ENCODE peak calls at places on chromosome 12, in five cellular contexts. S is body of pancreas, Q is sigmoid colon, D is A549, Z is transverse colon. K is an unnamed sample.

GRCh38 chr12:52037248-52037861 is 13.9 kb upstream of the NR4A1 start:
- DNase-seq in S (peak), Q (peak), D (no peak), Z (peak), K (no peak)

GRCh38 chr12:124238886-124239285 is 56.0 kb upstream of the RFLNA start:
- DNase-seq in S (no peak), Q (no peak), D (no peak), Z (peak), K (no peak)

GRCh38 chr12:9699898-9700605 is 30.5 kb downstream of the CLEC2D start:
- DNase-seq in S (no peak), Q (no peak), D (no peak), Z (no peak), K (no peak)

GRCh38 chr12:97046901-97047300 is 139.8 kb downstream of the NEDD1 start:
- DNase-seq in S (no peak), Q (no peak), D (no peak), Z (no peak), K (no peak)

GRCh38 chr12:2344476-2344875 is 291.7 kb downstream of the CACNA1C start:
- DNase-seq in S (no peak), Q (no peak), D (no peak), Z (no peak), K (no peak)

GRCh38 chr12:121789233-121789781 is 4.2 kb downstream of the RHOF start:
- DNase-seq in S (no peak), Q (no peak), D (no peak), Z (peak), K (peak)

GRCh38 chr12:127455347-127456265 is 811.4 kb upstream of the TMEM132C start:
- DNase-seq in S (no peak), Q (no peak), D (no peak), Z (no peak), K (no peak)

GRCh38 chr12:49974231-49974675 is 1.5 kb downstream of the AQP6 start:
- DNase-seq in S (peak), Q (peak), D (no peak), Z (peak), K (peak)

GRCh38 chr12:25759752-25760151 is 198.7 kb upstream of the RASSF8 start:
- DNase-seq in S (no peak), Q (no peak), D (no peak), Z (no peak), K (no peak)

GRCh38 chr12:31651893-31652521 is 7.5 kb upstream of the ETFBKMT start:
- DNase-seq in S (no peak), Q (no peak), D (no peak), Z (no peak), K (no peak)

GRCh38 chr12:51004504-51004903 is 21.7 kb downstream of the SLC11A2 start:
- DNase-seq in S (no peak), Q (no peak), D (no peak), Z (no peak), K (no peak)

GRCh38 chr12:21502164-21502496 is 541 bp downstream of the GOLT1B start:
- DNase-seq in S (peak), Q (peak), D (peak), Z (peak), K (peak)

GRCh38 chr12:50505945-50506344 is 1.2 kb downstream of the DIP2B start:
- DNase-seq in S (peak), Q (no peak), D (no peak), Z (peak), K (peak)

GRCh38 chr12:78096909-78097597 is 266.4 kb downstream of the NAV3 start:
- DNase-seq in S (no peak), Q (no peak), D (no peak), Z (no peak), K (no peak)

DNA sequence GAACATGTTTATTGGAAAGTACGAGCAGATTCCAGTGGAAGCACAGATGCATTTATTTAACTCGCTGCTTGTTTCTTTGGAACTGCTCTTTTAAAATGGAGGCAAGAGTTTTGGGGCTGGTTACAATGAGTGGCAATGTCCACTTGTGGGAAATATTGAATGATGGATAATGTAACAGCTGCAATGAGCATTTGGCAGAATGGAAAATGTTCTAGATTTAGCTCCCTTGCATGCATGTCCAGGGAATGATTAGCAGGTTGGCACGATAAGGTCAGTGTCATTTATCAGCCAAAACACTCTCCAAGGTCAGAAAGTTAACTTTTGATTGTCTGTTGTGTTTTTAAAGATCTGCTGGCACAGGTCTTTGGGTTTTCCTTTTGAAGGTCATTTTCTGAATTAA is 163.1 kb downstream of the ATP23 start:
- DNase-seq in S (no peak), Q (no peak), D (no peak), Z (no peak), K (no peak)
- TF ChIP-seq CTCF in S (no peak), Q (no peak), D (no peak), Z (no peak), K (no peak)

GRCh38 chr12:56389215-56389850 is 26.7 kb upstream of the APOF start:
- DNase-seq in S (no peak), Q (no peak), D (no peak), Z (no peak), K (no peak)

GRCh38 chr12:56382611-56383010 is 20.0 kb upstream of the APOF start:
- DNase-seq in S (no peak), Q (no peak), D (no peak), Z (no peak), K (no peak)

GRCh38 chr12:56391721-56392120 is 29.1 kb upstream of the APOF start:
- DNase-seq in S (no peak), Q (no peak), D (no peak), Z (no peak), K (no peak)

GRCh38 chr12:56387152-56387551 is 24.5 kb upstream of the APOF start:
- DNase-seq in S (no peak), Q (no peak), D (no peak), Z (no peak), K (peak)

DNA sequence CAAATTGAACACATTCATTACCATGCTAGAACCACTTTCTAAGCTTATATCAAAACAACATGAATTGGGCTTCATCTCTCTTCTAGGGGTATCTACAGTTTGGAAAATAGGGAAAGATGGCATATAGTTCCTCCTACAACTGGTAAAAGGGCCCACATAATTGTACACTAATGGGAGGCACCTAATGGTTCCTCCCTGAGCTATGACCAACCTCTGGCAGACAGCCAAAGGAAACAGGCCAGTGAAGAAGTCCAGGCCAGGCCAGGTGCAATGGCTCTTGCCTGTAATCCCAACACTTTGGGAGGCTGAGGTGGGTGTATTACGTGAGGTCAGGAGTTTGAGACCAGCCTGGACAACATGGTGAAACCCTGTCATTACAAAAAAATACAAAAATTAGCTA is 23.2 kb upstream of the APOF start:
- DNase-seq in S (peak), Q (no peak), D (no peak), Z (no peak), K (no peak)
- H3K4me3 ChIP-seq in S (no peak), Q (no peak), D (no peak), Z (no peak), K (no peak)

GRCh38 chr12:122864894-122865253 is 29.6 kb downstream of the HIP1R start:
- DNase-seq in S (no peak), Q (no peak), D (no peak), Z (no peak), K (no peak)
- TF ChIP-seq POLR2A in S (no peak), Q (no peak), D (no peak), Z (no peak), K (no peak)

GRCh38 chr12:111135293-111135832 is 215.0 kb upstream of the MYL2 start:
- DNase-seq in S (no peak), Q (no peak), D (no peak), Z (no peak), K (no peak)

GRCh38 chr12:111141205-111141604 is 220.8 kb upstream of the MYL2 start:
- DNase-seq in S (no peak), Q (no peak), D (no peak), Z (no peak), K (no peak)

GRCh38 chr12:111143216-111143756 is 222.9 kb upstream of the MYL2 start:
- DNase-seq in S (no peak), Q (no peak), D (no peak), Z (no peak), K (no peak)

GRCh38 chr12:111137968-111138367 is 217.6 kb upstream of the MYL2 start:
- DNase-seq in S (no peak), Q (no peak), D (no peak), Z (no peak), K (peak)
- TF ChIP-seq CTCF in S (no peak), Q (no peak), D (no peak), Z (no peak), K (no peak)

DNA sequence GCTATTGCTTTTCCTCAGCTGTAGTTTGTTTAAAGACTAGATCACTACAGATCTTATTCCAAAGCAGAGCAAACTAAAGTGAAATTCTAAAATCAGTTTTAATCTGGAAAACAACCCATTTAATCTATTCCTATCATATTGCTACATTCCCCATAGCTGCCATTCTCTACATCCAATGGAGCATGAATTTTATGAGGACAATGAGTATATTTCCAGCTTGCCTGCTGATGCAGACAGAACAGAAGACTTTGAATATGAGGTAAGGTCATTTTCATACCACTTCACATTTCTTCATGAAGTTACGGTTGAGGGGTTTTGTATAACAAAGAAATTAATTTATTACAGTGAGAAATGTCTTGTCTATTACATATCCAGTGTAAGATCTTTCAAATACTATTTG is 321.5 kb downstream of the PDZRN4 start:
- DNase-seq in S (no peak), Q (no peak), D (no peak), Z (no peak), K (no peak)
- H3K4me3 ChIP-seq in S (no peak), Q (no peak), D (no peak), Z (no peak), K (no peak)